ENCODE peak calls at places on chromosome 16, in ten cellular contexts. B is activated CD4-positive, alpha-beta T cell treated with anti-CD3 and anti-CD28 coated beads for 24 hours; U is NCI-H2081; V is DMS 273 treated with DMSO at 0.1 percent for 48 hours; C is stimulated activated CD8-positive, alpha-beta memory T cell treated with anti-CD3 and anti-CD28 coated beads, Interleukin-2, amount 100 ng/mL, for 1 hour; R is GM13976; Q is MG63; N is skeletal muscle cell; L is H54; A is AG04449. H is an unnamed sample.

GRCh38 chr16:48596326-48596725 is 13.7 kb downstream of the N4BP1 start:
- DNase-seq in A (no peak), U (no peak), N (no peak), B (no peak), V (no peak), R (no peak), L (no peak), Q (no peak), C (no peak), H (no peak)

GRCh38 chr16:58127033-58127556 is 2.1 kb downstream of the CFAP20 start:
- DNase-seq in V (no peak), U (peak; percentile 16), A (no peak), N (no peak), L (no peak), R (no peak), C (no peak), Q (no peak), B (no peak), H (peak; percentile 27)

GRCh38 chr16:23948949-23949392 is 113.2 kb downstream of the PRKCB start:
- DNase-seq in C (peak; percentile 27), U (no peak), L (no peak), N (no peak), R (peak; percentile 18), A (no peak), V (no peak), B (no peak), Q (no peak), H (no peak)

GRCh38 chr16:19555938-19556778 is 655 bp downstream of the VPS35L start:
- DNase-seq in V (peak; percentile 3), N (no peak), A (no peak), L (no peak), B (no peak), C (no peak), Q (peak; percentile 64), R (peak; percentile 47), U (no peak), H (no peak)

GRCh38 chr16:64900029-64900428 is 221.8 kb downstream of the CDH11 start:
- DNase-seq in A (no peak), B (no peak), L (no peak), U (no peak), Q (no peak), C (no peak), V (no peak), R (no peak), N (no peak), H (no peak)

GRCh38 chr16:14015017-14015416 is 56.1 kb upstream of the MRTFB start:
- DNase-seq in A (no peak), B (no peak), Q (no peak), C (no peak), U (no peak), V (no peak), R (no peak), N (no peak), L (no peak), H (no peak)

GRCh38 chr16:4182581-4183257 is 59.2 kb downstream of the SRL start:
- DNase-seq in R (peak; percentile 78), A (no peak), V (no peak), N (no peak), C (no peak), L (no peak), U (no peak), B (no peak), Q (no peak), H (no peak)

GRCh38 chr16:9139965-9140364 is 48.5 kb downstream of the HAPSTR1 start:
- DNase-seq in N (no peak), R (no peak), V (peak; percentile 45), L (peak; percentile 23), A (no peak), C (no peak), Q (no peak), U (no peak), B (no peak), H (no peak)

GRCh38 chr16:88299751-88300462 is 82.9 kb upstream of the ZNF469 start:
- DNase-seq in Q (no peak), L (no peak), R (no peak), B (no peak), U (no peak), C (no peak), A (no peak), N (no peak), V (no peak), H (no peak)

GRCh38 chr16:53080345-53081031 is 25.7 kb downstream of the CHD9 start:
- DNase-seq in B (no peak), A (no peak), N (peak; percentile 81), L (peak; percentile 54), U (no peak), Q (peak; percentile 90), C (no peak), R (no peak), V (no peak), H (peak; percentile 49)